ENCODE peak calls at places on chromosomes 12 and 14, in seven cellular contexts. C is type B pancreatic cell, R is progenitor cell of endocrine pancreas, I is choroid plexus epithelial cell, S is lower leg skin, Z is heart left ventricle, N is GM20000. T is an unnamed sample.

GRCh38 chr14:95302667-95303066 is 17.0 kb downstream of the CLMN start:
- DNase-seq in C (no peak), R (no peak), I (no peak), S (no peak), Z (no peak), N (no peak), T (no peak)

GRCh38 chr12:27207626-27208413 is 36.3 kb upstream of the STK38L start:
- DNase-seq in C (no peak), R (no peak), I (no peak), S (no peak), Z (no peak), N (peak; percentile 63), T (no peak)

GRCh38 chr14:93962701-93963601 is 13.4 kb downstream of the ASB2 start:
- DNase-seq in C (no peak), R (no peak), I (peak; percentile 66), S (no peak), Z (no peak), N (peak; percentile 68), T (no peak)

GRCh38 chr14:55911794-55912193 is 206.4 kb upstream of the PELI2 start:
- DNase-seq in C (no peak), R (no peak), I (peak; percentile 7), S (no peak), Z (no peak), N (no peak), T (no peak)

GRCh38 chr12:90836689-90837088 is 118.3 kb downstream of the CCER1 start:
- DNase-seq in C (no peak), R (no peak), I (no peak), S (no peak), Z (peak; percentile 43), N (no peak), T (no peak)

GRCh38 chr12:57611116-57611809 is at the start of gene ARHGEF25:
- DNase-seq in C (peak; percentile 83), R (peak; percentile 46), I (peak; percentile 55), S (peak; percentile 34), Z (peak; percentile 88), N (peak; percentile 92), T (no peak)

GRCh38 chr12:98646165-98646764 is 1.2 kb downstream of the APAF1 start:
- DNase-seq in C (no peak), R (no peak), I (peak; percentile 43), S (no peak), Z (no peak), N (no peak), T (no peak)

GRCh38 chr14:28635387-28635786 is 131.2 kb upstream of the FOXG1 start:
- DNase-seq in C (no peak), R (no peak), I (peak; percentile 81), S (no peak), Z (no peak), N (no peak), T (no peak)

GRCh38 chr12:26135010-26135420 is 10.2 kb upstream of the BHLHE41 start:
- DNase-seq in C (no peak), R (no peak), I (peak; percentile 86), S (no peak), Z (no peak), N (no peak), T (no peak)

GRCh38 chr12:122116707-122117535 is 38.4 kb downstream of the MLXIP start:
- DNase-seq in C (no peak), R (no peak), I (no peak), S (no peak), Z (no peak), N (no peak), T (no peak)

GRCh38 chr12:94956936-94957464 is 46.5 kb downstream of the NDUFA12 start:
- DNase-seq in C (no peak), R (no peak), I (no peak), S (no peak), Z (no peak), N (no peak), T (no peak)
- TF ChIP-seq CTCF in C (no peak), R (no peak), I (no peak), S (no peak), Z (no peak), N (no peak), T (no peak)

DNA sequence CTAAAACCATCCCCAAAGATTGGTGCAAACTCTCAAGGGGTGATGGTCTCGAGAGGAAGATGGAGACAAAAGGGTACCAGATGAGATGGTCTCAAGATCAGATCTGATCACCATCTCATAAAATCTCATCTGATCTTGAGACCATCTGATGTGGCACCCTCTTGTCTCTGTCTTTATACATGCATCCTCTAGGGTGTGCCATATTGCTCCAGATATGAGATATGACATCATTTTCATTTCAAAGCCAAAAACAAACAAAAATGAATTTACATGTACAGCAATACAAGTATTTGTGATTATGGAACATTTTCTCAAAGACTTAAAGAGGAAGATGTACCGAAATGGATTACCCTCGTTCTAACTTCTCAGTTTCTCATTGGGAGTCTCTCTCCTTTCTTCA is 787.2 kb downstream of the GALC start:
- DNase-seq in C (no peak), R (no peak), I (no peak), S (no peak), Z (no peak), N (no peak), T (no peak)
- TF ChIP-seq CTCF in C (no peak), R (no peak), I (no peak), S (no peak), Z (no peak), N (no peak), T (no peak)

GRCh38 chr12:18861287-18861858 is 123.5 kb downstream of the CAPZA3 start:
- DNase-seq in C (no peak), R (no peak), I (peak; percentile 68), S (no peak), Z (no peak), N (peak; percentile 2), T (no peak)
- TF ChIP-seq CTCF in C (peak; percentile 74), R (peak; percentile 50), I (peak; percentile 59), S (no peak), Z (peak; percentile 49), N (no peak), T (peak; percentile 60)

GRCh38 chr14:106508216-106508615 is 981.8 kb downstream of the TMEM121 start:
- DNase-seq in C (no peak), R (no peak), I (no peak), S (no peak), Z (no peak), N (no peak), T (no peak)
- TF ChIP-seq CTCF in C (no peak), R (no peak), I (no peak), S (no peak), Z (no peak), N (no peak), T (no peak)

GRCh38 chr12:45122776-45123380 is 72.0 kb upstream of the DBX2 start:
- DNase-seq in C (no peak), R (no peak), I (peak; percentile 56), S (no peak), Z (no peak), N (no peak), T (no peak)
- TF ChIP-seq CTCF in C (peak; percentile 75), R (peak; percentile 60), I (peak; percentile 58), S (no peak), Z (peak; percentile 50), N (no peak), T (peak; percentile 45)

GRCh38 chr14:64804754-64805260 is 74.9 kb downstream of the SPTB start:
- DNase-seq in C (no peak), R (no peak), I (no peak), S (no peak), Z (no peak), N (no peak), T (no peak)
- TF ChIP-seq CTCF in C (no peak), R (no peak), I (no peak), S (no peak), Z (no peak), N (no peak), T (no peak)

GRCh38 chr14:58276208-58276607 is 22.1 kb upstream of the ARID4A start:
- DNase-seq in C (no peak), R (no peak), I (no peak), S (no peak), Z (no peak), N (no peak), T (no peak)

GRCh38 chr14:58275527-58276190 is 22.7 kb upstream of the ARID4A start:
- DNase-seq in C (no peak), R (no peak), I (no peak), S (no peak), Z (no peak), N (no peak), T (no peak)

GRCh38 chr14:58270628-58271027 is 26.0 kb downstream of the PSMA3 start:
- DNase-seq in C (no peak), R (no peak), I (no peak), S (no peak), Z (no peak), N (no peak), T (no peak)

GRCh38 chr14:58278177-58278576 is 20.2 kb upstream of the ARID4A start:
- DNase-seq in C (no peak), R (no peak), I (no peak), S (no peak), Z (no peak), N (no peak), T (no peak)

GRCh38 chr14:58272589-58273372 is 25.6 kb upstream of the ARID4A start:
- DNase-seq in C (no peak), R (no peak), I (peak; percentile 84), S (no peak), Z (peak; percentile 26), N (no peak), T (no peak)
- TF ChIP-seq CTCF in C (peak; percentile 44), R (peak; percentile 26), I (peak; percentile 51), S (no peak), Z (peak; percentile 14), N (no peak), T (no peak)

DNA sequence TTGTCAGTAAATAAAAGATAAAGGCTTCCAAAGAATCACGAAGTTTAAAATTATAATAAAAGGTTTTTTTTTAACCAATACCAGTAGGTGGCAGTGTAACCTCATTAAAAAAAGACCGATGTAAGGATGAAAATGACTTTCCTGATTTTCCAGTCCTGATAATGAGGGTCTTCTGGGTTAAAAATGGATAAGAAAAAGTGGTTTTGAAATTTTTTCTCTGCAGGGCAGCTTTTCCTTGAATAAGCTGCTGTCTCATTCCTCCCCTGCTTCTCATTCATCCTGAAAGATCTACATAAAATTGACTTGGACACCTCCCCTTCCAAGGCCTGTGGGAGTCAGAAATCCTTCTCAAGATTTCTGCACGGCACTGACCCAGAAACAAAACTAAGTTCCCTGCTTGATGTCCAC is 58.9 kb upstream of the FBXO33 start:
- DNase-seq in C (no peak), R (no peak), I (peak; percentile 53), S (no peak), Z (no peak), N (peak; percentile 21), T (no peak)
- TF ChIP-seq CTCF in C (peak; percentile 84), R (peak; percentile 79), I (peak; percentile 34), S (no peak), Z (peak; percentile 60), N (no peak), T (peak; percentile 71)